ENCODE peak calls at places on chromosome 5, in four cellular contexts. One of them, this sample, is unnamed.

GRCh38 chr5:149381986-149382338 is 2.9 kb upstream of the IL17B start:
- DNase-seq in H9: peak; percentile 90
- DNase-seq in mesenchymal stem cell: peak; percentile 80
- DNase-seq in H1: peak; percentile 96
- DNase-seq in this sample: peak; percentile 77

GRCh38 chr5:172860520-172861443 is 26.7 kb downstream of the ERGIC1 start:
- DNase-seq in H9: no peak
- DNase-seq in mesenchymal stem cell: no peak
- DNase-seq in H1: no peak
- DNase-seq in this sample: no peak

GRCh38 chr5:99061711-99062110 is 132.9 kb upstream of the CHD1 start:
- DNase-seq in H9: no peak
- DNase-seq in mesenchymal stem cell: peak; percentile 37
- DNase-seq in H1: no peak
- DNase-seq in this sample: no peak

GRCh38 chr5:127290019-127290945 is at the start of gene MEGF10:
- DNase-seq in H9: peak; percentile 85
- DNase-seq in mesenchymal stem cell: peak; percentile 46
- DNase-seq in H1: peak; percentile 84
- DNase-seq in this sample: peak; percentile 56

GRCh38 chr5:134451618-134452505 is 40.2 kb upstream of the CDKN2AIPNL start:
- DNase-seq in H9: no peak
- DNase-seq in mesenchymal stem cell: peak; percentile 86
- DNase-seq in H1: no peak
- DNase-seq in this sample: no peak

GRCh38 chr5:109743770-109744212 is 54.1 kb downstream of the MAN2A1 start:
- DNase-seq in H9: no peak
- DNase-seq in mesenchymal stem cell: peak; percentile 98
- DNase-seq in H1: no peak
- DNase-seq in this sample: no peak

GRCh38 chr5:61964199-61964598 is 341.8 kb upstream of the KIF2A start:
- DNase-seq in H9: no peak
- DNase-seq in mesenchymal stem cell: peak; percentile 41
- DNase-seq in H1: no peak
- DNase-seq in this sample: no peak

GRCh38 chr5:150298701-150299451 is 3.8 kb downstream of the ARSI start:
- DNase-seq in H9: no peak
- DNase-seq in mesenchymal stem cell: peak; percentile 99
- DNase-seq in H1: no peak
- DNase-seq in this sample: no peak

GRCh38 chr5:115265220-115265619 is 2.5 kb upstream of the PGGT1B start:
- DNase-seq in H9: no peak
- DNase-seq in mesenchymal stem cell: no peak
- DNase-seq in H1: no peak
- DNase-seq in this sample: no peak

GRCh38 chr5:36369092-36369737 is 67.5 kb upstream of the RANBP3L start:
- DNase-seq in H9: no peak
- DNase-seq in mesenchymal stem cell: no peak
- DNase-seq in H1: no peak
- DNase-seq in this sample: no peak

GRCh38 chr5:114055810-114056476 is 305.9 kb upstream of the KCNN2 start:
- DNase-seq in H9: peak; percentile 54
- DNase-seq in mesenchymal stem cell: peak; percentile 22
- DNase-seq in H1: peak; percentile 67
- DNase-seq in this sample: peak; percentile 21

GRCh38 chr5:178111925-178112324 is 1.4 kb upstream of the N4BP3 start:
- DNase-seq in H9: no peak
- DNase-seq in mesenchymal stem cell: peak; percentile 23
- DNase-seq in H1: no peak
- DNase-seq in this sample: no peak

GRCh38 chr5:148166550-148167283 is 1.6 kb upstream of the SPINK14 start:
- DNase-seq in H9: no peak
- DNase-seq in mesenchymal stem cell: no peak
- DNase-seq in H1: no peak
- DNase-seq in this sample: no peak

GRCh38 chr5:148156609-148157008 is 11.7 kb upstream of the SPINK14 start:
- DNase-seq in H9: no peak
- DNase-seq in mesenchymal stem cell: no peak
- DNase-seq in H1: no peak
- DNase-seq in this sample: no peak

GRCh38 chr5:148163345-148163744 is 5.0 kb upstream of the SPINK14 start:
- DNase-seq in H9: no peak
- DNase-seq in mesenchymal stem cell: no peak
- DNase-seq in H1: no peak
- DNase-seq in this sample: no peak

GRCh38 chr5:148162038-148162437 is 6.3 kb upstream of the SPINK14 start:
- DNase-seq in H9: no peak
- DNase-seq in mesenchymal stem cell: no peak
- DNase-seq in H1: no peak
- DNase-seq in this sample: no peak
- H3K4me1 ChIP-seq in H9: no peaks in the 10 kb centered on the region
- H3K4me1 ChIP-seq in mesenchymal stem cell: no peaks in the 10 kb centered on the region
- H3K4me1 ChIP-seq in H1: no peaks in the 10 kb centered on the region
- H3K4me1 ChIP-seq in this sample: no peaks in the 10 kb centered on the region

DNA sequence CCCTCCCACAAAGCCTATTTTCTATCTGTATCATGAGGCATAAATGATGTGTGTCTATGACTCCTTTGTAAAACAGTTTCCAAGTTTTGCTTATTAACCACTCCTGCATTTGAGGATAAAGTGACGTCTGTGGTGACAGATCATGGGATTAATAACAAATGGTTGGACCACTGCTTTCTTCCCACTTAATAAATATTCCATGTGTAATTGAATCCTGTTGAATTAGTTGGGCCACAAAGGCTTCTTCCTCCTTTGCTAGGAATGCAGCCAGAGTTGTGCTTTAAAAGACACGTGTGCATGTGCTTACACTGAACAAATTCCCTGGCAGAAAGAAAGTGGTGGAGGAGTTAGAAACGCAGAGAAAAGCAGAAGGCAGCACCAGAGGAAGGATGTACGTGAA is 150.3 kb downstream of the ACTBL2 start:
- DNase-seq in H9: no peak
- DNase-seq in mesenchymal stem cell: no peak
- DNase-seq in H1: no peak
- DNase-seq in this sample: no peak
- H2BK15ac ChIP-seq in H9: no peak overlapping the region
- H2BK15ac ChIP-seq in mesenchymal stem cell: no peak overlapping the region
- H2BK15ac ChIP-seq in H1: no peak overlapping the region
- H2BK15ac ChIP-seq in this sample: no peak overlapping the region

DNA sequence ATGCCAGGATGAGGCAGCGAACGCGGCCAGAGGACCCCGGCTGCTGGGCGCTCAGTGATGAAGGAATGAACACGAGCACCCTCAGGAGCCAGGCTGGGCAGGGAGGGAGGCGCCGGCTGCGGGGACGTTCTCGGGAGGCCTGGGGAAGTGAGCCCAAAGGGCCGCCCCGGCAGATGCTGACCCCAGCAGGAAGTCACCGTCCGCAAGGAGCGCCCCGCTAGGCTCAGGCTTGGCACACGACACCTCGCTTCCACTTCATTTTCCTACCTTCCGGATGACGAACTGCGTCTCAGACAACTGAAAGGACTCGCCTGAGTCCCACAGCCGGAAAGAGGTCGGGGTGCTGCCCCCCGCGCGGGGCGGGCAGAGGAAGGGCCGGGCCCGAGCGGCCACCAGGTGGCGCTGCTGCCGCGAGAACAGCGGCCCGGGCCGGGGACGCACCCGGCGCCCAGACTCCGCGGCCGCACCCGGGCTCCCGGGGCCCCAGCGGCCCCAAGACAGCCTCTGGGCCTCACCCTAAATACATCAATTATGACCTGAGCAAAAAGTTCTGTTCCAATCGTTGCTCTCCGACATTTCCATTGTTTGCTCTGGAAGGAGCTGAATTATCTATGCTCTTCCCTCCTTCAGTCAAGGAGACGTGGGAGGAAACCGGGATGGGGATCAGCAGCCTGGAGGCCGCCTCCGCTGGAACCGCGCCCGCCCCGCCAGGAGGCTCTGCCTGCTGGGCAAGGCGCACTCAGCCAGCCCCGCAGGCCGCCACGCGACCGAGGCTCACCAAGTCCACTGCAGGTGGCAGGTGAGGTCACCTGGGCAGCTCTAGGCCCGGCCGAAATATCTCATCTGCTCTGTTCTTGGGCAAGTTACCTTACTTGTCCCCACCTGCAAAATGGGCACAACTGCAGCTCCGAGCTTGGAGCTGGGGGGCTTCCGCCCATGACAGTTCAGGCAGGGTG is 107.0 kb downstream of the ZNF354C start:
- DNase-seq in H9: peak; percentile 71
- DNase-seq in mesenchymal stem cell: peak; percentile 39
- DNase-seq in H1: peak; percentile 92
- DNase-seq in this sample: peak; percentile 61
- H2BK12ac ChIP-seq in H9: no peak overlapping the region
- H2BK12ac ChIP-seq in mesenchymal stem cell: peak overlapping the region; percentile 18
- H2BK12ac ChIP-seq in H1: no peak overlapping the region
- H2BK12ac ChIP-seq in this sample: peak overlapping the region; percentile 53

GRCh38 chr5:81626524-81626923 is 124.4 kb downstream of the SSBP2 start:
- DNase-seq in H9: no peak
- DNase-seq in mesenchymal stem cell: peak; percentile 80
- DNase-seq in H1: no peak
- DNase-seq in this sample: no peak

GRCh38 chr5:81632679-81633078 is 118.2 kb downstream of the SSBP2 start:
- DNase-seq in H9: no peak
- DNase-seq in mesenchymal stem cell: no peak
- DNase-seq in H1: no peak
- DNase-seq in this sample: no peak

GRCh38 chr5:81631124-81631523 is 119.8 kb downstream of the SSBP2 start:
- DNase-seq in H9: no peak
- DNase-seq in mesenchymal stem cell: no peak
- DNase-seq in H1: no peak
- DNase-seq in this sample: no peak

GRCh38 chr5:81630721-81631120 is 120.2 kb downstream of the SSBP2 start:
- DNase-seq in H9: no peak
- DNase-seq in mesenchymal stem cell: no peak
- DNase-seq in H1: no peak
- DNase-seq in this sample: no peak

DNA sequence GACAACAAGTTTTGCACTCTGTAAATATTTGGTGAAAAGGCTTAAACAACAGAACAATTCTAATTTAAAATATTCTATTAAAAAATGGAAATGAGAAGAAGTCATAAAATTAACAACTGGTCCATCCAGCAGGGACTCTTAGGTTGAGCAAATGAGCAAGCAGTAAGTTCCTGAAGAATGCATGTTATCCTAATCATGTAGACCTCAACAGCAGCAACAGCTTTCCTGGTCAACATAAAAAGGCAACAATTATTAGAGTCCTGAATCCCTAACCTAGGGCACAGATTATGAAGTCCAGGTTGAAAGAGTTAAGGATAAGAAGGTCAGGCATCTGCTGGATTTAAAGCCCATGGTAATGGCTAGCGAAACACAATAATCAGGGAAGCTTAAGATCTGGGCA is 120.9 kb downstream of the SSBP2 start:
- DNase-seq in H9: no peak
- DNase-seq in mesenchymal stem cell: no peak
- DNase-seq in H1: no peak
- DNase-seq in this sample: no peak
- H3K4me1 ChIP-seq in H9: no peaks in the 10 kb centered on the region
- H3K4me1 ChIP-seq in mesenchymal stem cell: no peaks in the 10 kb centered on the region
- H3K4me1 ChIP-seq in H1: no peaks in the 10 kb centered on the region
- H3K4me1 ChIP-seq in this sample: peaks cover 7% of the 10 kb centered on the region

GRCh38 chr5:32852535-32852934 is 141.4 kb downstream of the NPR3 start:
- DNase-seq in H9: peak; percentile 76
- DNase-seq in mesenchymal stem cell: peak; percentile 51
- DNase-seq in H1: peak; percentile 52
- DNase-seq in this sample: peak; percentile 42
- H2BK15ac ChIP-seq in H9: no peak overlapping the region
- H2BK15ac ChIP-seq in mesenchymal stem cell: no peak overlapping the region
- H2BK15ac ChIP-seq in H1: no peak overlapping the region
- H2BK15ac ChIP-seq in this sample: no peak overlapping the region

DNA sequence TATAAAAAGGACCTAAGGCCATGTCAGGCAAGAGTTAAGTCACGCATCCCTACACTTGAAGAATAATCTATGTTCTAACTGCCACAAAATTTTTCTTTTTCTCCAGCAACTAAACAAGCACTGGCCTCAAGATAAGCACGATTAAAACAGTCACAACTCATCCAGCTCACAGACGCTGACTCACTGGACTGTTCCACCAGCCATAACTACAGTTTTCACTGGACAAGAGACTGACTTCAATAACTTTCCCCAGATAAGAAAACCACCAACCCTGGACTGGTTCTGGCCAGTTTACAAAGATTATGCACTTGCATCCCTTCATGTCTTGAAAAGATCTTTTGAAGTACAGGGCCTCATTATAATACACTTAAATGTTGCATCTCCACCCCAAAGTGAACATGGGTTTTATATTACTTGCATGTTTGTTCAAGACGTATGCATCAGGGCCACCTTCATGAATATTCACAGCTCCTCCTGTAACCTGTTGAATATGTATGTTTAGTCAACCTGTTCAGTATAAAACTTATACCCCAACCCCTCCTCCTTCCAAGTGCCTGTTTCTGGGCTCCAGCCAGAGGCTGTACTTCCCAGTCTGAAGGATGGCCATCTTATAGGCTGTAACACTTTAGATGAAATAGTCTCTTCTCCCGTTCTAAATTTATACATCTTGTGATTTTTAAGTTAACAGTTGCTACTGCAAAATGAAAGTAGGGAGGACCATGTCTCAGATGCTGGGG is 129.3 kb upstream of the EPB41L4A start:
- DNase-seq in H9: no peak
- DNase-seq in mesenchymal stem cell: peak; percentile 93
- DNase-seq in H1: no peak
- DNase-seq in this sample: no peak
- H2BK12ac ChIP-seq in H9: no peak overlapping the region
- H2BK12ac ChIP-seq in mesenchymal stem cell: no peak overlapping the region
- H2BK12ac ChIP-seq in H1: no peak overlapping the region
- H2BK12ac ChIP-seq in this sample: no peak overlapping the region

DNA sequence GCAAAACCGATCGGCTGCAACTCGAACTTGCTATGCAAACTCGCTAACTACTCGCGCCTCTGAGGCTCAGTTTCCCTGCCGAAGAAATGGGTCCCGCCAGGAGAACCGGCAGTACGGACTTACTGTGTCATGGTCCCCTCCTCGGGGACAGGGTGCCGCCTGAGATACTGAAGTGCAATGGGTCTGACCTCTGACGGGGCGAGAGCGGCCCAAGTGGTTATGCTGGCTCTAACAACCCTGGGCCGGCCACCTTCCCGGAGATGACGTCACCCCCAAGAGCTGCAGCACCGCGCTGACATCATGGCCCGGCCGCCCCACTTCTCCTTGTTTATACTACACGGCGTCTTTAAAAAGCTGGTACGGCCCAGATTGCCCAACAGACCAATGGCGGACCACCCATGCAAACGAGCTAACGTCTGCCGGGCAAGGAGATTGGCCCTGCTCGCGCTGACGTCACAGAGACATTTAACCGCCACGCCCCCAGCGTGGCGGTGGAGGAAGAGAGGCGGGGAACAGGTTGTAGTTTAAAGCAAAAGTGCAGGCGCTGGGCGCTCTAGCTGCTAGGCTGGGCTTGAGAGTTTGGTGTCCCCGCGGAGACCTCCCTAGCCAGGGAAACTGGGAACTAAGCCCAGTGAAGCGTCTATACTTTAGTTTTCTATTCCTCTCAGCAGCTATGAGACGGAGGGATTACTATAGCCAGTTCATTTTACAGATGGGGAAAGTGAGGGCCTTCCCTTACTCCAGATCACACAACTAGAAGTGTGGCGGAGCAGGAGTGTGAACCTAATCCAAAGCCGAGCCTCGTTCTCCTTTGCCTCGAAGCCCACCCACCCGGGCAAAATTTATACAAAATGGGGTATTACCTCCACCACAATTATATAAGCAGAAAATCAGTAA is 654 bp upstream of the RNF44 start:
- DNase-seq in H9: peak; percentile 99
- DNase-seq in mesenchymal stem cell: peak; percentile 100
- DNase-seq in H1: peak; percentile 89
- DNase-seq in this sample: peak; percentile 98
- H3K4me1 ChIP-seq in H9: peaks cover 13% of the 10 kb centered on the region
- H3K4me1 ChIP-seq in mesenchymal stem cell: peaks cover 49% of the 10 kb centered on the region
- H3K4me1 ChIP-seq in H1: peaks cover 13% of the 10 kb centered on the region
- H3K4me1 ChIP-seq in this sample: peaks cover 32% of the 10 kb centered on the region